ENCODE peak calls at places on chromosomes 12 and 14, in four cellular contexts. N is fibroblast of lung, E is cardiac fibroblast, I is lower leg skin. S is an unnamed sample.

GRCh38 chr12:13153180-13153579 is 43.3 kb upstream of the EMP1 start:
- DNase-seq in N (no peak), E (no peak), I (no peak), S (no peak)

GRCh38 chr14:69924181-69924580 is 45.0 kb downstream of the SMOC1 start:
- DNase-seq in N (no peak), I (no peak), E (no peak), S (no peak)

GRCh38 chr12:104365921-104366410 is 62.4 kb downstream of the EID3 start:
- DNase-seq in N (no peak), I (no peak), E (no peak), S (no peak)

GRCh38 chr14:34662558-34663088 is 32.7 kb upstream of the SNX6 start:
- DNase-seq in N (peak; percentile 21), I (no peak), E (peak; percentile 13), S (no peak)

GRCh38 chr14:28157887-28158791 is 608.4 kb upstream of the FOXG1 start:
- DNase-seq in E (no peak), I (no peak), N (no peak), S (no peak)

GRCh38 chr12:10501031-10501430 is 4.7 kb upstream of the EIF2S3B start:
- DNase-seq in I (no peak), N (peak; percentile 44), E (peak; percentile 28), S (no peak)

GRCh38 chr12:728781-729180 is 23.6 kb upstream of the WNK1 start:
- DNase-seq in N (no peak), I (no peak), E (no peak), S (no peak)

GRCh38 chr14:94386085-94387031 is 2.0 kb downstream of the SERPINA1 start:
- DNase-seq in E (no peak), N (no peak), I (no peak), S (no peak)

GRCh38 chr14:33943081-33943480 is 7.8 kb downstream of the EGLN3 start:
- DNase-seq in N (no peak), I (peak; percentile 36), E (no peak), S (no peak)

GRCh38 chr12:48000878-48001321 is 3.4 kb downstream of the COL2A1 start:
- DNase-seq in E (peak; percentile 62), I (peak; percentile 32), N (peak; percentile 40), S (no peak)
- TF ChIP-seq CTCF in E (no peak), I (no peak), N (no peak), S (peak; percentile 17)

DNA sequence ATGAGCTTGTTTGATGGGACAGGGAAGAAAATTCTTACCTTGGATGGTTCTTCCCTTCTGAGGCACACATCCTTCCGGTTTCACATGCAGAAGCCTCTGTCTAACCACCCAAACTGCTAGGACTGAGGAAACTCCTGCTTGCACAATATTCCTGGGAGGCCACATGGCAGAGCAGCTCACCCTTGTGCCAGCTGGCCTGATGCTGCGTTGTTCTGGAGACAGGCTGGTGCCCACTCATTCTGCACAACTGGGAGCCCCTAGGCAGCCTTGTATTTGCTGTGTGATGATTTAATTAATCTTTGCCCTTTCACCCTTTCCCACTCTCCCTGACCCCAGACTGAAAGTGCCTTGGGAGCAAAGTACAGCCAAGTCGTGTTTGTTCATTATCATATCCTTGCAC is 130.8 kb downstream of the RTN1 start:
- DNase-seq in E (no peak), I (peak; percentile 30), N (no peak), S (no peak)
- TF ChIP-seq CTCF in E (no peak), I (no peak), N (no peak), S (no peak)

GRCh38 chr12:129909051-129910020 is 5.5 kb upstream of the TMEM132D start:
- DNase-seq in N (no peak), I (no peak), E (no peak), S (no peak)

DNA sequence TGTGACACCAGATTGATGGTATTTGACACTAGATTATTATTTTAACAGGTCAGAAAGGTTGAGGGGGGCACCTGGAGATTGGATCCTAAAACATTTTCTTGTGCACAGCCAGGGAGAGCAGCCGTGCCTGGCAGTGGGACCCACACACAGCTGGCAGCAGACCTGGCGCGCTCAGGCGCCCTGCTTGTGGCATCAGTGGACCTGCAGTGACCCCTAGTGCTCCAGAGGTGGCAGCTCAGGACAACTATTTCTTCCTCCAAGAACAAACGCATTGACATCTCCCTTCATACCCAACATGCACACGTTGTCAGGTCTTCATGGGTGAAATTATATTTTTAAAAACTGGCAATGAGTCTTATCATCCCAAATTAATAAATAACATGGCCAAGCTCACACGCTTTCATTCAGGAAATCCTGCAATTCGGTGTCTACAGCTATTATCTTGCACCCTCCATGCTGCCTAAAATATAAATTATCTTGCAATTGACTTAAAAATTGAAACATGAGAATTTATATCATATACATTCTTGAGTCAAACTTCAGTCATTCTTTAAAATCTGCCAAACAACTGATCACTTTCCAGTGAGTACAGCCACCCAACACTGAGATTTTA is 7.7 kb upstream of the TMEM132D start:
- DNase-seq in N (no peak), E (peak; percentile 12), I (no peak), S (peak; percentile 55)
- TF ChIP-seq CTCF in N (no peak), E (peak; percentile 44), I (no peak), S (peak; percentile 96)

GRCh38 chr12:52975204-52975603 is 26.3 kb downstream of the KRT18 start:
- DNase-seq in E (peak; percentile 71), I (no peak), N (no peak), S (no peak)
- TF ChIP-seq CTCF in E (no peak), I (no peak), N (no peak), S (no peak)

GRCh38 chr14:30185832-30186231 is 258.2 kb upstream of the PRKD1 start:
- DNase-seq in E (no peak), N (no peak), I (no peak), S (no peak)
- TF ChIP-seq CTCF in E (peak; percentile 33), N (no peak), I (no peak), S (peak; percentile 38)

GRCh38 chr12:76790564-76791552 is 26.9 kb downstream of the ZDHHC17 start:
- DNase-seq in E (peak; percentile 34), I (no peak), N (peak; percentile 52), S (no peak)
- TF ChIP-seq CTCF in E (peak; percentile 35), I (no peak), N (peak; percentile 31), S (peak; percentile 80)

GRCh38 chr12:27460471-27460978 is 14.0 kb downstream of the SMCO2 start:
- DNase-seq in I (no peak), E (peak; percentile 81), N (no peak), S (no peak)
- TF ChIP-seq CTCF in I (no peak), E (no peak), N (no peak), S (no peak)

GRCh38 chr12:119835068-119835467 is 42.1 kb downstream of the CIT start:
- DNase-seq in E (peak; percentile 31), N (peak; percentile 19), I (no peak), S (no peak)
- TF ChIP-seq CTCF in E (peak; percentile 14), N (peak; percentile 8), I (no peak), S (peak; percentile 40)

GRCh38 chr12:108633534-108634224 is at the start of gene SELPLG:
- DNase-seq in I (peak; percentile 69), E (no peak), N (no peak), S (no peak)
- TF ChIP-seq CTCF in I (no peak), E (no peak), N (no peak), S (no peak)

S was measured in progenitor cell of endocrine pancreas.